ENCODE peak calls at places on chromosome 18, in six cellular contexts. V is T-helper 2 cell, Z is NCI-H1417, K is left kidney, S is uterus, U is right lobe of liver. X is an unnamed sample.

GRCh38 chr18:79588636-79589481 is 90.7 kb upstream of the CTDP1 start:
- DNase-seq in V (no peak), Z (no peak), K (peak), S (peak), U (peak), X (no peak)

GRCh38 chr18:78726326-78727056 is 253.1 kb upstream of the SALL3 start:
- DNase-seq in V (no peak), Z (no peak), K (no peak), S (no peak), U (no peak), X (no peak)

GRCh38 chr18:55869965-55870585 is 282.1 kb upstream of the TCF4 start:
- DNase-seq in V (no peak), Z (no peak), K (no peak), S (peak), U (no peak), X (no peak)

GRCh38 chr18:39346916-39347315 is 1781.3 kb upstream of the CELF4 start:
- DNase-seq in V (no peak), Z (no peak), K (peak), S (no peak), U (peak), X (no peak)

GRCh38 chr18:34637094-34637801 is 72.8 kb upstream of the DTNA start:
- DNase-seq in V (no peak), Z (peak), K (no peak), S (no peak), U (no peak), X (no peak)

GRCh38 chr18:55861266-55861665 is 273.3 kb upstream of the TCF4 start:
- DNase-seq in V (no peak), Z (peak), K (peak), S (no peak), U (no peak), X (no peak)

GRCh38 chr18:9506046-9506792 is 30.9 kb downstream of the RALBP1 start:
- DNase-seq in V (no peak), Z (no peak), K (peak), S (no peak), U (no peak), X (peak)

GRCh38 chr18:77067315-77068061 is 65.1 kb downstream of the MBP start:
- DNase-seq in V (peak), Z (no peak), K (no peak), S (peak), U (peak), X (no peak)

GRCh38 chr18:36454258-36454657 is 156.7 kb downstream of the FHOD3 start:
- DNase-seq in V (no peak), Z (peak), K (no peak), S (no peak), U (no peak), X (peak)